ENCODE peak calls at places on chromosome 9, in six cellular contexts. I is neural progenitor cell, W is thyroid gland, X is H1, F is cardiac muscle cell, Y is brain microvascular endothelial cell. A is an unnamed sample.

GRCh38 chr9:124733964-124734740 is 37.0 kb downstream of the NR6A1 start:
- DNase-seq in I (no peak), W (peak), X (no peak), F (no peak), Y (no peak), A (no peak)

GRCh38 chr9:731474-731873 is 110.0 kb upstream of the DMRT1 start:
- DNase-seq in W (no peak), F (no peak), I (no peak), Y (no peak), X (no peak), A (no peak)

GRCh38 chr9:114902773-114903589 is 27.4 kb downstream of the TNFSF8 start:
- DNase-seq in Y (peak), I (no peak), F (peak), W (no peak), X (no peak), A (no peak)

GRCh38 chr9:72415948-72416347 is 50.9 kb upstream of the ZFAND5 start:
- DNase-seq in F (no peak), W (no peak), Y (no peak), I (no peak), X (no peak), A (no peak)

GRCh38 chr9:109956811-109957440 is 176.9 kb downstream of the PALM2AKAP2 start:
- DNase-seq in I (peak), X (no peak), W (no peak), F (peak), Y (no peak), A (no peak)

GRCh38 chr9:17761984-17762676 is 183.3 kb downstream of the SH3GL2 start:
- DNase-seq in F (no peak), W (no peak), Y (no peak), I (no peak), X (no peak), A (no peak)

GRCh38 chr9:9003184-9003583 is 1203.6 kb upstream of the DMAC1 start:
- DNase-seq in Y (peak), X (no peak), F (peak), W (peak), I (peak), A (no peak)

GRCh38 chr9:111759762-111760639 is 34.7 kb downstream of the SHOC1 start:
- DNase-seq in X (no peak), W (peak), I (peak), Y (peak), F (peak), A (peak)

GRCh38 chr9:109012009-109012875 is 1.1 kb downstream of the CTNNAL1 start:
- DNase-seq in Y (peak), X (no peak), W (peak), F (peak), I (peak), A (no peak)

GRCh38 chr9:2241461-2241874 is 226.3 kb downstream of the SMARCA2 start:
- DNase-seq in F (peak), W (peak), Y (peak), X (peak), I (peak), A (peak)

GRCh38 chr9:113541019-113541900 is 77.7 kb downstream of the RGS3 start:
- DNase-seq in F (peak), X (peak), W (peak), I (peak), Y (peak), A (no peak)

GRCh38 chr9:92600075-92600741 is 64.4 kb upstream of the ECM2 start:
- DNase-seq in I (no peak), X (no peak), F (no peak), W (no peak), Y (no peak), A (no peak)

GRCh38 chr9:113026200-113026599 is 14.2 kb upstream of the ZNF883 start:
- DNase-seq in X (no peak), Y (no peak), I (no peak), W (no peak), F (no peak), A (no peak)

GRCh38 chr9:33375238-33375840 is 27.0 kb downstream of the AQP7 start:
- DNase-seq in W (no peak), F (no peak), X (peak), I (peak), Y (no peak), A (no peak)

GRCh38 chr9:77977210-77977611 is 54.4 kb downstream of the GNAQ start:
- DNase-seq in F (peak), X (no peak), I (peak), Y (peak), W (peak), A (no peak)

GRCh38 chr9:112754578-112754977 is 4.0 kb downstream of the SNX30 start:
- DNase-seq in F (peak), Y (no peak), W (no peak), I (no peak), X (no peak), A (no peak)

GRCh38 chr9:126805546-126806262 is 864 bp downstream of the ZBTB43 start:
- DNase-seq in Y (peak), W (peak), I (peak), X (no peak), F (peak), A (no peak)

GRCh38 chr9:42388146-42388690 is 204.8 kb downstream of the SPATA31A6 start:
- DNase-seq in Y (no peak), X (no peak), W (no peak), I (peak), F (no peak), A (no peak)

GRCh38 chr9:34025062-34025461 is 23.6 kb downstream of the UBAP2 start:
- DNase-seq in X (no peak), W (no peak), Y (no peak), F (peak), I (no peak), A (no peak)

GRCh38 chr9:29211681-29212589 is 1638.7 kb upstream of the C9orf72 start:
- DNase-seq in I (peak), F (peak), X (peak), W (peak), Y (no peak), A (no peak)

GRCh38 chr9:114164191-114164794 is 9.0 kb downstream of the COL27A1 start:
- DNase-seq in I (no peak), W (no peak), X (no peak), F (no peak), Y (no peak), A (no peak)

GRCh38 chr9:119026120-119026519 is 343.1 kb downstream of the BRINP1 start:
- DNase-seq in W (peak), I (no peak), Y (no peak), F (no peak), X (no peak), A (no peak)

GRCh38 chr9:85876628-85877027 is 64.3 kb upstream of the NAA35 start:
- DNase-seq in W (no peak), X (no peak), F (no peak), I (no peak), Y (no peak), A (no peak)

GRCh38 chr9:107142896-107143603 is 140.0 kb upstream of the RAD23B start:
- DNase-seq in W (no peak), I (no peak), F (peak), X (no peak), Y (no peak), A (no peak)

GRCh38 chr9:37295796-37296195 is 126.7 kb upstream of the GRHPR start:
- DNase-seq in I (no peak), W (no peak), F (no peak), Y (no peak), X (no peak), A (no peak)

GRCh38 chr9:37302277-37302676 is 120.2 kb upstream of the GRHPR start:
- DNase-seq in F (no peak), W (no peak), X (no peak), I (no peak), Y (no peak), A (no peak)

GRCh38 chr9:37300620-37301368 is 121.7 kb upstream of the GRHPR start:
- DNase-seq in F (peak), Y (no peak), X (no peak), I (no peak), W (no peak), A (no peak)

GRCh38 chr9:37297592-37297991 is 124.9 kb upstream of the GRHPR start:
- DNase-seq in F (no peak), I (no peak), X (no peak), Y (no peak), W (no peak), A (no peak)

DNA sequence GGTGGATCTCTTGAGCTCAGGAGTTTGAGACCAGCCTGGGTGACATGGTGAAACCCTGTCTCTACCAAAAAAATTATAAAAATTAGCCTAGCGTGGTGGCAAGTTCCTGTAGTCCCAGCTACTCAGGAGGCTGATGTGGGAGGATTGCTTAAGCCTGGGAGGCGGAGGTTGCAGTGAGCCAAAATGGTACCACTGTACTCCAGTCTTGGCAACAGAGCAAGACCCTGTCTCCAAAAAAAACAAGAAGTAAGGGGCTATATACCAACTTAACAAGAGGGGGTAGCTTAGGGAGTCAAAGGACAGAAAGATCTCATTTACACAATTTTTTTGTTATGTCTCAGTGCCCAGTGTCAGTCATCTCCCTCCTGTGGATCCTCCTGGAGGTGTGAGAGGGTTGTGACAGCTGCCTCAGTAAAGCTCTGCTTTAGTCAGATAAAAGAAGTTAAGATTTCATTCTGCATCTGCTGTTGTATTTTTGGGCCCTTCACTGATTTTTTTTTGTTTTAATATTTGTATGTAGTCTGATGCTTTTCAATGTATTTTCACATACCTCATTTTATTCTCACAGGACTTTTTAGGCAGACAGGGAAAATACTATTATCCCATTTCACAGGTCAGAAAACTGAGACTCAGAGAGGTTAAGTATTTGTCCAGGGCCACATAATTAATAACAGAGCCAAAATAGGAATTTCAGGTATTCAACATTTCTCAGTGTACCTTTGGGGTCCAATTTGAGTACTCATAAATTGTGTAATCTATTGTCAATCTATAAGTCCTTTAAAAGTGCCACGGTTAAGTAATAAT is 120.9 kb upstream of the GRHPR start:
- DNase-seq in F (no peak), W (no peak), Y (no peak), I (no peak), X (no peak), A (no peak)
- TF ChIP-seq CTCF in F (no peak), W (no peak), Y (peak), I (no peak), X (no peak), A (no peak)

DNA sequence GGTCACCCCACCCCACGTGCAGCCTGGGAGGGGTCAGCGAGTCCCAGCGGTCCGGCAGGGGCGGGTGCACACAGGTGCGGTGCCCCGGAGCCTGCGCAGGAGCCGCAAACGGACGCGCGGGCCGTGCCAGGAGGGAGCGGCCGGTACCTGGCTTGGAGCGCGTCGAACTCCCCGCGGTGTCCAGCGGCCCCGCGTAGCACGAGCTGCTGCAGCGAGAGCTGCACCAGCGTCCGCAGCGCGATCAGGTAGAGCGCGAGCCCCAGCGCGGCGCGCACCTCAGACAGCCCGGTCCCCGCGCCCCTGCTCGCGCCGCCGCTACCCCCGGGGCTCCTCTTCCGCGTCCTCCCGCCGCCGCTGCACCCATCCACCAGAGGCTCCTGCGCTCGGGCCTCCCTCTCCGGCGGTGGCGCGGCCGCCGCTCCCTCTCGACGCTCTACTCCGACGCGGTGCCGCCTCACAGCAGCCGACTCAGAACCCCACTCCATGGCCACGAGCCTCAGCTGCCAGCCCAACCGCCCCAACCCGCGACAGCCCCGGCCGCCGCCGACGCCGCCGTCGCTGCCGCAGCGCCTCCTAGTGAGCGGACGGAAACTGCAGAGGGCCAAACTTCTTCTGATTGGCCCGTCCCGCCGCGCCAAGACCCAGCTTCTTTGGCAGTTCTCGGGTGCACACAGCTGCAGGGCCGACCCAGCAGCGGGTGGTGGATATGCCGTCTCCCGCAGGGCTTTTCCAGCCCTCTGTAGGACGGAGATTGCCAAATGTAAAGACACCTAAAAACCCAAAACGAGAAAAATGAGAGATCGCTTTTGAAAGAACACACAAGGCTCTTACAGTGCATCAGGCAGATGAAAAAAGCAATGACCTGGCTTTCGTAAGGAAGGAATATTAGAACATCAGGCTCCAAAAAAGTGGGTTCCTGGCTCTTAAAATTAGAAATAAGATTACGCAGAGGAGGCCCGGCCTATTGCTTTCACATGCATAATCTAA is at the start of gene ERMP1:
- DNase-seq in Y (peak), I (peak), W (peak), F (peak), X (peak), A (no peak)
- TF ChIP-seq CTCF in Y (peak), I (peak), W (peak), F (peak), X (peak), A (peak)

DNA sequence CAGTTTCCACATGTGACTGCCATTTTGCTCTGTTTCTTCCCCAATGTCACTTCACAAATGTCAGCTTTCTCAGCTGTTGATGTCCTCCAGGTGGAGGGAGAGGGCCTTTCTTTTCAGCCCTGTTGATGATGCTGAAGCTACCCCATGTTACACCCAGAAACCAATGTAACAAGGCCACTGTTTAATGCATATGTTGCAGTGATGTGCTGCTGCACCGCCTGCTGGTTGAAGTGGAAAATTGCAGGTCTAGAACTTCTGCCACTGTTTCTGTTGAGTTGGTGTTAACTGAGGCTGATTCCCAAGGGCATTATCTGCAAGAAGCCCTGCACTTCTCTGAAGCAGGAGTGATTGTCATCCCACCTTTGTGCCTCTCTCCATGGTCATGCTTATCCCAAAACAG is 428.4 kb downstream of the KDM4C start:
- DNase-seq in W (no peak), X (no peak), Y (peak), I (peak), F (peak), A (peak)
- TF ChIP-seq CTCF in W (peak), X (peak), Y (peak), I (peak), F (peak), A (peak)

GRCh38 chr9:99231708-99232107 is 9.6 kb downstream of the SEC61B start:
- DNase-seq in X (peak), W (no peak), Y (no peak), I (peak), F (peak), A (no peak)
- TF ChIP-seq CTCF in X (peak), W (peak), Y (peak), I (peak), F (peak), A (peak)

GRCh38 chr9:35179347-35180271 is 17.8 kb downstream of the UNC13B start:
- DNase-seq in X (no peak), Y (no peak), I (no peak), F (no peak), W (no peak), A (peak)
- TF ChIP-seq CTCF in X (no peak), Y (no peak), I (no peak), F (no peak), W (no peak), A (no peak)

GRCh38 chr9:84785766-84786547 is 116.4 kb downstream of the NTRK2 start:
- DNase-seq in I (no peak), F (no peak), X (no peak), Y (no peak), W (no peak), A (no peak)
- TF ChIP-seq CTCF in I (no peak), F (no peak), X (no peak), Y (no peak), W (no peak), A (no peak)

DNA sequence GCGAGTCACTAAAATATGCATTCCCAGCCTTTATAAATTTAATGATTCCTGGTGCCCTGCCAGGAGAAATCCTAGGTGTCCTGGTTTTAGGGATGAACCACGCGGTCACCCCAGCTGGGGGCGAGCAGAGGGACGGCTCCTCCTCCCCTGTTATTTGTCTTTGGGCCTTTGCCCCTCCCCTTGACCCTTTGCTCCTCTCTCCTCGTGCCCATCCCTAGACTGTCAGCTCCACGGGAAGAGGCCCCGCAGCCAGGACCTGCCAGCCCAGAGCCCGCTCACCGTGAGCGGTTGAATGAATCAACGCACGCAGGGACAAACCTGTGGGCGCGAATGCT is 140.7 kb upstream of the COL5A1 start:
- DNase-seq in F (no peak), I (no peak), W (no peak), X (no peak), Y (no peak), A (no peak)
- TF ChIP-seq CTCF in F (no peak), I (no peak), W (no peak), X (no peak), Y (no peak), A (no peak)

GRCh38 chr9:93648836-93649235 is 72.5 kb downstream of the PHF2 start:
- DNase-seq in W (no peak), I (no peak), Y (no peak), F (no peak), X (no peak), A (no peak)
- TF ChIP-seq CTCF in W (no peak), I (no peak), Y (no peak), F (no peak), X (no peak), A (no peak)

GRCh38 chr9:91192785-91193657 is 168.7 kb downstream of the AUH start:
- DNase-seq in Y (peak), F (peak), I (peak), W (peak), X (peak), A (no peak)
- TF ChIP-seq CTCF in Y (peak), F (peak), I (peak), W (no peak), X (peak), A (no peak)